ENCODE peak calls at places on chromosome 2, in ten cellular contexts. M is uterus, U is spleen, P is neuronal stem cell, Q is right lobe of liver, K is body of pancreas, E is A673, N is sigmoid colon, D is tibial artery, Z is Panc1. T is an unnamed sample. For H3K4me1, the result is how much of the 10 kb centered on the place peaks cover.

GRCh38 chr2:223586261-223586660 is 15.9 kb downstream of the SCG2 start:
- DNase-seq in M (no peak), U (no peak), P (no peak), Q (no peak), K (no peak), E (peak), N (no peak), D (no peak), Z (no peak), T (no peak)

GRCh38 chr2:144516981-144517824 is 2.7 kb downstream of the ZEB2 start:
- DNase-seq in M (peak), U (peak), P (no peak), Q (peak), K (peak), E (peak), N (peak), D (peak), Z (no peak), T (peak)

GRCh38 chr2:40039543-40039942 is 260.5 kb upstream of the THUMPD2 start:
- DNase-seq in M (no peak), U (no peak), P (no peak), Q (no peak), K (no peak), E (no peak), N (no peak), D (no peak), Z (no peak), T (no peak)

GRCh38 chr2:70613510-70613909 is 59.9 kb upstream of the TGFA start:
- DNase-seq in M (no peak), U (no peak), P (no peak), Q (no peak), K (no peak), E (no peak), N (no peak), D (no peak), Z (no peak), T (no peak)

GRCh38 chr2:128381001-128381938 is 62.6 kb upstream of the HS6ST1 start:
- DNase-seq in M (peak), U (peak), P (no peak), Q (peak), K (peak), E (no peak), N (peak), D (peak), Z (no peak), T (no peak)

GRCh38 chr2:88265352-88265960 is 95.3 kb downstream of the THNSL2 start:
- DNase-seq in M (no peak), U (no peak), P (no peak), Q (no peak), K (peak), E (peak), N (no peak), D (no peak), Z (peak), T (peak)

GRCh38 chr2:168539945-168540344 is 83.9 kb downstream of the CERS6 start:
- DNase-seq in M (no peak), U (no peak), P (no peak), Q (no peak), K (no peak), E (no peak), N (no peak), D (no peak), Z (no peak), T (no peak)

GRCh38 chr2:148927010-148927409 is 52.0 kb downstream of the KIF5C start:
- DNase-seq in M (no peak), U (peak), P (no peak), Q (no peak), K (no peak), E (no peak), N (no peak), D (no peak), Z (no peak), T (no peak)

GRCh38 chr2:175396696-175397095 is 215.2 kb upstream of the ATP5MC3 start:
- DNase-seq in M (no peak), U (no peak), P (no peak), Q (no peak), K (no peak), E (peak), N (no peak), D (no peak), Z (no peak), T (no peak)

GRCh38 chr2:143529118-143529720 is 400.0 kb downstream of the ARHGAP15 start:
- DNase-seq in M (no peak), U (no peak), P (no peak), Q (no peak), K (no peak), E (no peak), N (no peak), D (no peak), Z (no peak), T (no peak)

GRCh38 chr2:65281626-65282351 is 54.2 kb downstream of the ACTR2 start:
- DNase-seq in M (peak), U (no peak), P (no peak), Q (no peak), K (peak), E (peak), N (peak), D (no peak), Z (no peak), T (peak)

GRCh38 chr2:240248981-240249422 is 108.5 kb upstream of the OTOS start:
- DNase-seq in M (no peak), U (peak), P (no peak), Q (no peak), K (no peak), E (no peak), N (peak), D (no peak), Z (no peak), T (no peak)

GRCh38 chr2:16142383-16143361 is 202.3 kb downstream of the MYCN start:
- DNase-seq in M (no peak), U (no peak), P (no peak), Q (no peak), K (peak), E (no peak), N (no peak), D (no peak), Z (no peak), T (no peak)

GRCh38 chr2:37800176-37800835 is 124.8 kb upstream of the RMDN2 start:
- DNase-seq in M (no peak), U (no peak), P (no peak), Q (no peak), K (no peak), E (no peak), N (no peak), D (no peak), Z (no peak), T (no peak)

GRCh38 chr2:191889924-191890323 is 43.0 kb upstream of the CAVIN2 start:
- DNase-seq in M (no peak), U (no peak), P (no peak), Q (no peak), K (no peak), E (no peak), N (no peak), D (no peak), Z (no peak), T (no peak)

DNA sequence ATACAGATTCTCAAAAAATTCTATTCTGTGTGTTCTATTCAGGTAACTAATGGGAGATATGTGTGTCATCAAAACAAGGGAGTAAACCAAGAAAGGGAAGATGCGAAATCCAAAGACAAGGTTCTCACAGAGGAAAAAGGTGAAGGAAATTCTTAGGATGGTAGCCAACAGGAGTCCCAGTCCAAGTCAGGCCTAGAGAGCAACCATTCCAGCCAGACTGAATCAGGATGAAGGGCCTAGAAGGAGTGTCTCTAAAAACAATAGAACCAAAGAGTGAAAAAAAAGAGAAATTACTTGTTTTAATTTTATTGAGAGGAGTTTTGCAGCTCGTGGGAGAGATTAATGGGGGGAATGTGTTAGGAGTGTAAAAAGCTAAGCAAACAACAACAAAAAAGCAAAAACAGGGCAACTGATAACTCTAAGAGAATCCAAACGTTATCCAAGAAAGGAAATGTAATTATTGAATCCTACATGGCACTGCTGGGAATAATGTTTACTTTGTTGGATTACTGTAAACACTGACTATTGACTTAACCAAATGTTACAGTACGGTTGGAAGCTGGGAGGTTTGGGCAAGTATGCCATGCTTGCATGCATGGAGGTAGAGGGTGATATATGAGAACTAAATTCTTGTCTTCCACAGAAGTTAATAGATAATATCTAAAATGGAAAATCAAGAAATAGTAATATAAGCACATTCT is 12.3 kb downstream of the MAP3K20 start:
- DNase-seq in M (no peak), U (no peak), P (no peak), Q (no peak), K (no peak), E (no peak), N (no peak), D (no peak), Z (no peak), T (no peak)
- H3K4me1 ChIP-seq in M (under half), U (under half), P (under half), Q (under half), K (under half), E (under half), N (half or more), D (under half), Z (half or more), T (half or more)

GRCh38 chr2:880201-880970 is 70.3 kb upstream of the SNTG2 start:
- DNase-seq in M (no peak), U (no peak), P (no peak), Q (no peak), K (no peak), E (no peak), N (no peak), D (no peak), Z (no peak), T (no peak)
- H3K27ac ChIP-seq in M (no peak), U (no peak), P (no peak), Q (no peak), K (no peak), E (no peak), N (no peak), D (no peak), Z (no peak), T (no peak)

GRCh38 chr2:55003706-55004639 is 46.3 kb downstream of the RTN4 start:
- DNase-seq in M (no peak), U (no peak), P (no peak), Q (no peak), K (no peak), E (no peak), N (no peak), D (no peak), Z (no peak), T (no peak)
- H3K4me1 ChIP-seq in M (under half), U (half or more), P (under half), Q (under half), K (half or more), E (half or more), N (half or more), D (under half), Z (half or more), T (under half)

DNA sequence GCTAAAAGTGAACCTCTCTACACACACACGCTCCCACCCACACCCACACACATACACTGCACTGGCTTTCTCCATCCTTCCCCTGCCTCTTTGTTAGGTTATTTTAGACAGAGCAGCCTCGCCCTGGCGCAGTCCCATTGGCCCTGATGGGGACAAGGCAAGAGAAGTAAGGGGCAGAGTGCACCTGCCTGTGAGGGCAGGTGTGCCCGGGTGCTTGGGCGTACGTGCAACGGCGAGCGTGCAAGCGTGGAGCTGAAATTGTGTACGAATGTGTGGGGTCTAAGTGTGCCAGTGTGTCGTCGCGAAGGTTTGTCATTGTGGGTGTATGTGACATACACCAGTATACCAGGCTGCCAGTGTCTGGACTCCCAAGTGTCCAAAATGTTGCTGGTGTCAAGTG is 514 bp downstream of the LRATD1 start:
- DNase-seq in M (peak), U (no peak), P (no peak), Q (no peak), K (peak), E (no peak), N (no peak), D (no peak), Z (no peak), T (no peak)
- H3K27ac ChIP-seq in M (no peak), U (no peak), P (no peak), Q (no peak), K (peak), E (no peak), N (no peak), D (no peak), Z (no peak), T (no peak)

DNA sequence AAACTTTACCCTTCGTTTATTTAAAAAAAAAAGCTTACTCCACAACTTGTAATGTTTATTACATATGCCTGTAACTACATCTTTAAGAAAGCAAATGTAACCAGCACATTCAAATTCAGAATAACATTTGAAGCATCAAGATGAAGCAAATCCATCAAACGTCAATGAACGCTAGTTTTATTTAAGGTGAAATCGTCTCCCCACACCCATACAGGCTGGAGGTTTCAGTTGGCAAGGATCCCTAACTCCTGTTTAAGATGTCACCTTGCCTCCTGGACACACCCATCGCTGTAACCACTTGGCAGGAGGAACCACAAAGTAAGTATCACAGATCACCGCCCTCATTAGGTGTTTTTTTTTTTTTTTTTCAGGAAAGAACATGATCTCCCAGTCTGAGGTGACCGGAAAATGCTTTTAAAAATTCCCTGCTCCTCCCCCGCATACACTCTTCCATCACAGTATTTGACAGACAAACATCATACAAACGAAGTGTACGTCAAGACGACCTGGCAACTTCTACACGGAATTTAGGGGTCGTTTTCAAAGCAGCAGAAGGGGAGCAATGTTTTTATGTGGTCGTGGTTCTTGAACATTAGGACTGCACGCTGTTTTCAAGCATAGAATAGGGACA is 19.7 kb upstream of the STPG4 start:
- DNase-seq in M (peak), U (no peak), P (no peak), Q (peak), K (peak), E (peak), N (peak), D (peak), Z (no peak), T (peak)
- H3K4me1 ChIP-seq in M (under half), U (half or more), P (under half), Q (under half), K (half or more), E (under half), N (under half), D (under half), Z (half or more), T (under half)